ENCODE peak calls at places on chromosomes 1 and 21, in ten cellular contexts. X, Y, S, A, G, O, J, C, L and M are unnamed samples.
A peak's percentile ranks its signal among the peaks of the same experiment; 100 is the strongest.

GRCh38 chr1:196515904-196516303 is 92.3 kb downstream of the KCNT2 start:
- DNase-seq in X (no peak), Y (no peak), S (no peak), A (peak; percentile 25), G (no peak), O (peak; percentile 3), J (no peak), C (no peak), L (peak; percentile 51), M (no peak)

GRCh38 chr1:153404768-153405167 is 11.6 kb upstream of the S100A7A start:
- DNase-seq in X (no peak), Y (peak; percentile 64), S (no peak), A (peak; percentile 54), G (peak; percentile 28), O (peak; percentile 24), J (peak; percentile 61), C (no peak), L (peak; percentile 88), M (no peak)

GRCh38 chr1:201742476-201742875 is 86.5 kb upstream of the IPO9 start:
- DNase-seq in X (no peak), Y (no peak), S (no peak), A (no peak), G (peak; percentile 58), O (peak; percentile 52), J (no peak), C (no peak), L (no peak), M (no peak)

GRCh38 chr1:173175514-173176146 is 31.5 kb downstream of the TNFSF4 start:
- DNase-seq in X (no peak), Y (peak; percentile 35), S (peak; percentile 70), A (no peak), G (peak; percentile 17), O (no peak), J (no peak), C (peak; percentile 77), L (no peak), M (no peak)

GRCh38 chr1:156413310-156414246 is 44.6 kb downstream of the RHBG start:
- DNase-seq in X (no peak), Y (no peak), S (no peak), A (no peak), G (no peak), O (no peak), J (no peak), C (no peak), L (peak; percentile 52), M (no peak)

GRCh38 chr21:44761011-44761729 is 40.5 kb downstream of the UBE2G2 start:
- DNase-seq in X (no peak), Y (peak; percentile 39), S (no peak), A (peak; percentile 63), G (no peak), O (peak; percentile 53), J (peak; percentile 54), C (no peak), L (peak; percentile 87), M (no peak)

GRCh38 chr1:236069796-236070195 is 4.9 kb upstream of the NID1 start:
- DNase-seq in X (no peak), Y (no peak), S (no peak), A (no peak), G (no peak), O (no peak), J (no peak), C (no peak), L (no peak), M (no peak)

GRCh38 chr1:3821004-3821933 is 25.0 kb upstream of the LRRC47 start:
- DNase-seq in X (no peak), Y (no peak), S (no peak), A (no peak), G (no peak), O (no peak), J (no peak), C (no peak), L (peak; percentile 72), M (peak; percentile 61)

GRCh38 chr1:2314803-2315710 is 76.3 kb downstream of the MORN1 start:
- DNase-seq in X (no peak), Y (peak; percentile 53), S (peak; percentile 39), A (peak; percentile 85), G (peak; percentile 57), O (peak; percentile 79), J (peak; percentile 48), C (peak; percentile 72), L (peak; percentile 84), M (peak; percentile 90)

GRCh38 chr1:2314297-2314802 is 77.0 kb downstream of the MORN1 start:
- DNase-seq in X (peak; percentile 15), Y (peak; percentile 59), S (peak; percentile 36), A (peak; percentile 93), G (peak; percentile 72), O (peak; percentile 93), J (peak; percentile 48), C (peak; percentile 83), L (peak; percentile 93), M (peak; percentile 93)

GRCh38 chr1:2312196-2312588 is 79.2 kb downstream of the MORN1 start:
- DNase-seq in X (no peak), Y (no peak), S (no peak), A (no peak), G (no peak), O (no peak), J (no peak), C (no peak), L (no peak), M (no peak)

GRCh38 chr1:2312589-2313301 is 78.6 kb downstream of the MORN1 start:
- DNase-seq in X (no peak), Y (no peak), S (no peak), A (no peak), G (peak; percentile 51), O (no peak), J (no peak), C (peak; percentile 25), L (no peak), M (no peak)

DNA sequence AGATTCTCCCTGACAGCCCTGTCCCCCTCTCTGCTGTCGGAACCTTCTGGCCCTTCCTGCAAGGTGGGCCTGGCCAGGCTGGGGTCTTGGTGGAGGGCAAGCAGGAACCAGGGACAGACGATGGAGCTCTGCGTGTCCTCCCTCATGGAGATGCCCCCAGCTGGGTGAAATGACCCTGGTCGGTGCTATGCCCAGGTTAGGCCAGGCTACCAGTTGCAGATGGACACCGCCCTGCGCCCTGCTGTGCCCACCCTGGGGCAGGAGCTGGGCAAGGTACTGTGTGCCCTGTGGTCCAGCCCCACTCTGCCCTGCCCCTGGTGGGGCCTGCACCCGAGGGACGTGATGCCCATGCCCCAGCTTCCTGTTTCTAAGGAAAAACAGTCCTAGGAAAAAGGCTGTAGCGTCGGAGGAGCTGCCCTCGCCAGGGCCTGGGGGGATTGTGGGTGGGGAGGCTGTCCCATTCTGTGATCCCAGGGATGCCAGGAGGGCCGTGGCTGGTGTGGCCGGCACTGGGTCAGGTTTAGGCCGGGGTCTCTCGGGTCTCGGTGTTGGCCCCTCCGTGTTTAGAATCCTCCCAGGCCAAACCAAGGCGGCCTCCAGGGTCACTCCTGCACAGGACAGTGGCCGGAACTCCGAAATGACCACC is 77.6 kb downstream of the MORN1 start:
- DNase-seq in X (no peak), Y (no peak), S (no peak), A (peak; percentile 18), G (no peak), O (no peak), J (no peak), C (no peak), L (no peak), M (no peak)
- H3K9ac ChIP-seq in X (peak overlapping the region; percentile 28), Y (peak overlapping the region; percentile 73), S (peak overlapping the region; percentile 82), A (peak overlapping the region; percentile 81), G (peak overlapping the region; percentile 71), O (no peak overlapping the region), J (peak overlapping the region; percentile 28), C (peak overlapping the region; percentile 79), L (peak overlapping the region; percentile 73), M (peak overlapping the region; percentile 24)

DNA sequence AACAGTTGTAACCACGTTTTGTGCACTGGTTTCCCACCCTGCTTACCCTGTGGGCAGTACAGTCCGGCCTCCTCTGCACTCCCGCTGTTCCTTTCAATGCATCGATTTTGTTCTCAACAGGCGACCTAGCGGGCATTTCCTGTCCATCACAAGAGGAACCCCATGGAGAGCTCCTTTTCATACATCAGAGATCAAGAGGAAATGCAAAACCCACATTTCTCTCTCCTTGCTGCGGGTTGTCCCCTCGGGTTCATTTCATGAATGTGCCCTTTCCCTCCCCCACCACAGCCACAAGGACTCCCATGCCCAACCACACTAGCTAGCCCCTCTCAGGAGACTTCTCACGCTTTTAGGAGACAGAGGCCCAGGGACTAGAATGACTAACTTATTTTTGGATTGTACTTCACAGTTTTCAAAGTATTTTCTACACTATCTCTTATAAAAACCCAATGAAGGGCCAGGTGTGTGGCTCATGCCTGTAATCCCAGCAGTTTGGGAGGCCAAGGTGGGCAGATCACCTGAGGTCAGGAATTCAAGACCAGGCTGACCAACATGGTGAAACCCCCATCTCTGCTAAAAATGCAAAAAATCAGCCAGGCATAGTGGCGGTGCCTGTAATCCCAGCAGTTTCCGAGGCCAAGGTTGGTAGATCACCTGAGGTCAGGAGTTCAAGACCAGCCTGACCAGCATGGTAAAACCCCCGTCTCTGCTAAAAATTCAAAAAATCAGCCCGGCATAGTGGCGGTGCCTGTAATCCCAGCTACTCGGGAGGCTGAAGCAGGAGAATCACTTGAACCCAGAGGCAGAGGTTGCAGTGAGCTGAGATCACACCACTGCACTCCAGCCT is 18.4 kb downstream of the ATP1A4 start:
- DNase-seq in X (no peak), Y (no peak), S (no peak), A (peak; percentile 96), G (no peak), O (peak; percentile 91), J (no peak), C (no peak), L (peak; percentile 92), M (no peak)
- H3K9ac ChIP-seq in X (no peak overlapping the region), Y (no peak overlapping the region), S (no peak overlapping the region), A (peak overlapping the region; percentile 22), G (no peak overlapping the region), O (no peak overlapping the region), J (no peak overlapping the region), C (no peak overlapping the region), L (no peak overlapping the region), M (no peak overlapping the region)

GRCh38 chr1:22809783-22810182 is 99.1 kb downstream of the EPHB2 start:
- DNase-seq in X (no peak), Y (no peak), S (no peak), A (no peak), G (no peak), O (no peak), J (no peak), C (no peak), L (no peak), M (no peak)
- H3K9ac ChIP-seq in X (no peak overlapping the region), Y (no peak overlapping the region), S (no peak overlapping the region), A (no peak overlapping the region), G (no peak overlapping the region), O (no peak overlapping the region), J (no peak overlapping the region), C (peak overlapping the region; percentile 60), L (no peak overlapping the region), M (no peak overlapping the region)

GRCh38 chr1:1610796-1611597 is 4.3 kb upstream of the MIB2 start:
- DNase-seq in X (no peak), Y (no peak), S (no peak), A (no peak), G (peak; percentile 61), O (no peak), J (peak; percentile 17), C (no peak), L (no peak), M (peak; percentile 43)

GRCh38 chr1:1614954-1615255 is 395 bp upstream of the MIB2 start:
- DNase-seq in X (no peak), Y (no peak), S (no peak), A (no peak), G (no peak), O (no peak), J (no peak), C (no peak), L (no peak), M (no peak)

GRCh38 chr1:1615256-1616044 is at the start of gene MIB2:
- DNase-seq in X (peak; percentile 70), Y (peak; percentile 100), S (peak; percentile 95), A (peak; percentile 98), G (peak; percentile 99), O (peak; percentile 100), J (peak; percentile 97), C (peak; percentile 96), L (peak; percentile 99), M (peak; percentile 99)

GRCh38 chr1:1614204-1614953 is 921 bp upstream of the MIB2 start:
- DNase-seq in X (no peak), Y (peak; percentile 83), S (peak; percentile 88), A (no peak), G (peak; percentile 94), O (no peak), J (peak; percentile 54), C (peak; percentile 87), L (peak; percentile 54), M (peak; percentile 72)

DNA sequence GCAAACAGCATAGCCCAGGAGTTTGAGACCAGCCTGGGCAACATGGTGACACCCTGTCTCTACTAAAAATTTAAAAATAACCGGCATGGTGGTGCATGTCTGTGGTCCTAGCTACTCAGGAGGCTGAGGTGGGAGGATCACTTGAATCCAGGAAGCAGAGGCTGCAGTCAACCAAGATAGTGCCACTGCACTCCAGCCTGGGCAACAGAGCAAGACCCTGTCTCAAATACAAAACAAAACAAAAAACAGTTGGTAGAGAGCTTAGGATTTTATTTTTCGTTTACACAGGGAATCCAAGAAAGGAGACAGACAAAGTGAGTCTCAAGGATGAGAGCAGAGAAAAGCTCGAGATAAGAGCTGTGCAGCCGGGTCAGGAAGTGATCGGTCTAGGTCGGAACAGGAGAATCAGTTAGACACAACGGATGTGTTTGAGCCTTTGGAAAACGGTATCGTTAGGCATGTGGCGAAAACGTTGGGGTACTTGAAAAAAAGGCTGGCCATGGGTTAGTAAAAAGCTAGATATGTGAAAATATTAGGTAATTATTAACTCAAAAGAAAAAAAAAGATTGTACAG is 1.7 kb upstream of the MIB2 start:
- DNase-seq in X (no peak), Y (no peak), S (no peak), A (no peak), G (no peak), O (no peak), J (no peak), C (no peak), L (no peak), M (no peak)
- H3K9ac ChIP-seq in X (no peak overlapping the region), Y (peak overlapping the region; percentile 98), S (peak overlapping the region; percentile 24), A (no peak overlapping the region), G (peak overlapping the region; percentile 99), O (no peak overlapping the region), J (no peak overlapping the region), C (peak overlapping the region; percentile 99), L (no peak overlapping the region), M (no peak overlapping the region)